ENCODE peak calls at places on chromosome 4, in ten cellular contexts. Z is GM04504; L is tibial nerve; S is NCI-H774; V is left ventricle myocardium superior; M is activated CD8-positive, alpha-beta T cell treated with anti-CD3 and anti-CD28 coated beads, Interleukin-2, amount 10 ng/mL, durations not matched to agents 7 days and 5 days; R is mucosa of gallbladder; B is T-helper 9 cell; X is glutamatergic neuron; G is GM23248. K is an unnamed sample.

GRCh38 chr4:38188631-38189101 is 228.5 kb downstream of the PTTG2 start:
- DNase-seq in M (no peak), V (no peak), X (no peak), R (peak), Z (no peak), L (no peak), S (no peak), B (no peak), G (peak), K (no peak)

GRCh38 chr4:184357783-184358182 is 116.6 kb downstream of the IRF2 start:
- DNase-seq in G (no peak), S (no peak), R (no peak), X (no peak), V (no peak), Z (no peak), L (no peak), M (no peak), B (no peak), K (no peak)

GRCh38 chr4:82711158-82711785 is 87.3 kb downstream of the SCD5 start:
- DNase-seq in B (no peak), G (no peak), L (no peak), S (no peak), V (no peak), Z (no peak), R (no peak), M (no peak), X (no peak), K (no peak)

GRCh38 chr4:1524761-1525160 is 118.5 kb upstream of the NKX1-1 start:
- DNase-seq in Z (no peak), R (no peak), L (no peak), G (no peak), M (no peak), V (no peak), S (no peak), X (no peak), B (no peak), K (no peak)

GRCh38 chr4:128639586-128640270 is 169.8 kb upstream of the JADE1 start:
- DNase-seq in L (no peak), Z (no peak), X (no peak), B (no peak), R (no peak), G (peak), S (no peak), M (no peak), V (peak), K (no peak)

GRCh38 chr4:76624271-76624681 is 189.2 kb downstream of the SHROOM3 start:
- DNase-seq in Z (peak), S (no peak), X (no peak), L (peak), B (no peak), V (no peak), R (peak), G (peak), M (no peak), K (no peak)

GRCh38 chr4:144666539-144667175 is 20.7 kb downstream of the HHIP start:
- DNase-seq in V (no peak), M (no peak), R (no peak), G (peak), Z (peak), S (no peak), L (no peak), B (no peak), X (no peak), K (no peak)

GRCh38 chr4:6474053-6474568 is 1.7 kb upstream of the PPP2R2C start:
- DNase-seq in R (no peak), L (no peak), V (no peak), M (no peak), B (no peak), G (no peak), X (peak), S (no peak), Z (no peak), K (no peak)

GRCh38 chr4:56681158-56681848 is at the start of gene HOPX:
- DNase-seq in L (no peak), Z (no peak), V (peak), B (peak), M (peak), G (no peak), X (no peak), S (peak), R (peak), K (no peak)

GRCh38 chr4:31069151-31069550 is 349.0 kb downstream of the PCDH7 start:
- DNase-seq in M (no peak), S (no peak), L (no peak), Z (no peak), V (no peak), B (no peak), X (no peak), G (no peak), R (no peak), K (no peak)

GRCh38 chr4:128981377-128981776 is 112.0 kb downstream of the SCLT1 start:
- DNase-seq in S (no peak), V (no peak), Z (no peak), G (no peak), R (no peak), L (no peak), X (no peak), M (no peak), B (no peak), K (no peak)

GRCh38 chr4:10055871-10056270 is 34.6 kb upstream of the SLC2A9 start:
- DNase-seq in L (no peak), V (no peak), Z (no peak), X (no peak), M (no peak), R (no peak), S (no peak), B (no peak), G (no peak), K (no peak)

GRCh38 chr4:7649741-7650531 is 215.2 kb upstream of the PSAPL1 start:
- DNase-seq in B (peak), X (no peak), V (peak), Z (peak), R (peak), M (peak), L (no peak), G (peak), S (no peak), K (no peak)

GRCh38 chr4:129488427-129488826 is 392.5 kb downstream of the C4orf33 start:
- DNase-seq in Z (no peak), V (no peak), G (no peak), X (no peak), L (no peak), R (no peak), B (no peak), M (no peak), S (no peak), K (no peak)

GRCh38 chr4:96170198-96170597 is 330.3 kb downstream of the PDHA2 start:
- DNase-seq in V (no peak), L (no peak), R (no peak), G (no peak), Z (no peak), M (no peak), S (no peak), X (no peak), B (no peak), K (no peak)

GRCh38 chr4:24845884-24846283 is 50.5 kb downstream of the SOD3 start:
- DNase-seq in X (no peak), V (no peak), L (no peak), R (no peak), G (no peak), M (no peak), Z (no peak), B (no peak), S (no peak), K (no peak)

GRCh38 chr4:12116009-12116542 is 687.4 kb upstream of the HS3ST1 start:
- DNase-seq in V (no peak), Z (no peak), B (no peak), G (no peak), M (no peak), R (no peak), S (no peak), L (no peak), X (no peak), K (no peak)

K was measured in right cardiac atrium.